ENCODE peak calls at places on chromosomes 1 and 21, in six cellular contexts. U is foreskin fibroblast, R is tibial nerve, X is prostate gland, I is upper lobe of right lung, D is AG04449. C is an unnamed sample.

GRCh38 chr1:167520711-167521206 is 2.4 kb upstream of the CD247 start:
- DNase-seq in I (no peak), R (no peak), X (no peak), D (no peak), U (no peak), C (no peak)

GRCh38 chr1:26946270-26946669 is 14.0 kb downstream of the KDF1 start:
- DNase-seq in I (no peak), D (no peak), X (no peak), U (no peak), R (no peak), C (no peak)

GRCh38 chr1:109906160-109906838 is 4.3 kb upstream of the CSF1 start:
- DNase-seq in R (no peak), I (no peak), X (no peak), U (no peak), D (no peak), C (no peak)

GRCh38 chr1:197144570-197145325 is 1.7 kb downstream of the ASPM start:
- DNase-seq in R (no peak), D (no peak), U (no peak), X (no peak), I (no peak), C (no peak)

GRCh38 chr1:1477206-1477605 is 5.6 kb downstream of the ATAD3B start:
- DNase-seq in I (no peak), D (no peak), X (no peak), R (no peak), U (no peak), C (no peak)

GRCh38 chr1:93605812-93606512 is 75.7 kb downstream of the BCAR3 start:
- DNase-seq in D (no peak), R (no peak), I (no peak), X (peak), U (peak), C (no peak)

GRCh38 chr1:38370716-38371504 is 324.3 kb upstream of the POU3F1 start:
- DNase-seq in X (no peak), I (no peak), D (no peak), U (no peak), R (no peak), C (no peak)

GRCh38 chr21:38359835-38360234 is 103.0 kb downstream of the KCNJ15 start:
- DNase-seq in D (no peak), X (no peak), U (no peak), R (no peak), I (no peak), C (no peak)

GRCh38 chr1:204294371-204294770 is 65.4 kb downstream of the PLEKHA6 start:
- DNase-seq in R (peak), U (peak), X (no peak), I (no peak), D (peak), C (no peak)

GRCh38 chr1:20008391-20008841 is 29.0 kb upstream of the PLA2G2A start:
- DNase-seq in D (no peak), R (no peak), X (no peak), I (no peak), U (no peak), C (no peak)

GRCh38 chr1:2921970-2922686 is 99.1 kb upstream of the ACTRT2 start:
- DNase-seq in X (no peak), R (no peak), I (no peak), U (no peak), D (no peak), C (no peak)

GRCh38 chr1:243268751-243269460 is 13.1 kb downstream of the SDCCAG8 start:
- DNase-seq in D (no peak), I (no peak), U (no peak), R (no peak), X (no peak), C (no peak)

DNA sequence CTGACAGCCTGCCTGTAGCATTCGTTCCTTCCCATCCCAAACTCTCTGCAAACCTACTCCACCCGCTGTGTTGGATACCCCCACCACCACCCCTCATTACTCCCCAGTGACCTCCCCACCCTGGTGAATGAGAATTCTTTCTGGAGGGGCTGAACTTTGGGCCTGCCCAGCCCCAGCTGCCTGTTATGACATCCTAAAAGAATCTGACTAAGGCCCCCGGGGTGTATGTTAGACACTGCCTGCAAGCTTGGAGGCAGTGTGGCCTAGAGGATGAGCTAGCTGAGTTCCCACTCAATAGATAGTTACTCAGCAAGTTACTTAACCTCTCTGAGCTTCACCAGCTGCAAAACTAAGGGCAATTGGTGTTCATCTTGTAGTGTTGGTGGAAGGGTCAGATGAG is 110.2 kb upstream of the FGGY start:
- DNase-seq in I (no peak), X (no peak), R (no peak), D (peak), U (no peak), C (no peak)
- TF ChIP-seq CTCF in I (no peak), X (no peak), R (no peak), D (peak), U (no peak), C (no peak)

GRCh38 chr1:206115791-206116190 is 1.4 kb downstream of the AVPR1B start:
- DNase-seq in R (no peak), I (no peak), X (no peak), D (no peak), U (no peak), C (no peak)

GRCh38 chr1:206116873-206117150 is 376 bp downstream of the AVPR1B start:
- DNase-seq in X (no peak), D (no peak), R (no peak), U (no peak), I (no peak), C (no peak)

GRCh38 chr1:206114692-206115430 is 2.3 kb downstream of the AVPR1B start:
- DNase-seq in X (no peak), D (no peak), R (no peak), I (no peak), U (no peak), C (no peak)

GRCh38 chr1:206116191-206116872 is 856 bp downstream of the AVPR1B start:
- DNase-seq in X (no peak), D (no peak), U (no peak), I (no peak), R (no peak), C (no peak)

GRCh38 chr1:206117151-206117948 is at the start of gene AVPR1B:
- DNase-seq in R (no peak), X (peak), I (peak), D (no peak), U (peak), C (no peak)
- TF ChIP-seq CTCF in R (no peak), X (no peak), I (no peak), D (no peak), U (no peak), C (peak)

GRCh38 chr1:54581621-54582035 is 33.6 kb downstream of the ACOT11 start:
- DNase-seq in D (peak), U (peak), I (peak), X (peak), R (peak), C (no peak)
- TF ChIP-seq CTCF in D (no peak), U (no peak), I (no peak), X (peak), R (no peak), C (no peak)

DNA sequence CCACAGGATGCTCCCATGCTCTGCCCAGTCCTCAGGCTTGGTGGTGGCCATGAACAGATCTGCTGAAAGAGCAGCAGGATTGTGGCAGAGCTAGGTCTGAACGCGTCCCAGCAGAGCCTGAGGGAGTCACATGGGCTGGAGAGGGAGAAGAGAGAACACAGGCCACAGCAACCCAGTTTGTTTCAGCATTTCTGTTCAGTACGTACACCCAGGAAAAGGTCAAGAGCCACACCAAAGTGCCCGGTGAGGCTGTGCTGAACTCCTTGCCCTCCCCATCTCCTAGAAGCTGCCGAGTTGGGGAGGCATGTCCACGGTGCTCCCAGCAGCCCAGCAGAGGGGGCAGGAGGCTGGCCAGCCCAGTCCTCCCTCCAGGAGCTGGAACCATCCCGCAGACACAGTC is 5.5 kb downstream of the PKP1 start:
- DNase-seq in D (no peak), R (no peak), U (no peak), I (no peak), X (no peak), C (no peak)
- TF ChIP-seq CTCF in D (no peak), R (no peak), U (no peak), I (no peak), X (no peak), C (no peak)

DNA sequence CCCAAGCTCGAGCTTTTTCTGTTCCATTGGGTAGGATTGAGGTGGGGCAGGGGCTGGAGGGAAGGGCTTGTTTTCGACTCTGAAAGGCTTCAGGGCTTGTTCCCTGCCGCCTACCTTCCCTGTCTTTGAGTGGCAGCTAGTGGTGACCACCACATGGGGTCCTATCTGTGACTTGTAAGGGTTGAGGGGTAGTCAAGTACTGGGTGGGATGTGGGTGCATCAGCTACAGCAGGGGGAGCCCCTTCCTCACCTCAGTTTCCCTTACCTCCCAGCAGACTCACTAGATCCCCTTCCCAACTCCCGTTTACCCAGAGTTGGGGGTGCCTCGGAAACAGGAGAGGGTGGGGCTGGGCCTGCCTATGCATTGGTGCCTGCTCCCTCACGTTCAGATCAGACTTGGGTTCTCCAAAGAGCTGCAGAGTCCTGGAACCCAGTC is 5.9 kb downstream of the FOXO6 start:
- DNase-seq in X (no peak), I (no peak), R (no peak), D (no peak), U (no peak), C (peak)
- TF ChIP-seq CTCF in X (no peak), I (no peak), R (no peak), D (no peak), U (no peak), C (no peak)

GRCh38 chr1:10788592-10789006 is 7.8 kb downstream of the CASZ1 start:
- DNase-seq in X (peak), D (no peak), R (no peak), U (no peak), I (peak), C (no peak)
- TF ChIP-seq CTCF in X (peak), D (peak), R (peak), U (peak), I (peak), C (no peak)